ENCODE peak calls at places on chromosomes 5 and 9, in four cellular contexts. K, A, X and Q are unnamed samples.
A peak's percentile ranks its signal among the peaks of the same experiment; 100 is the strongest.

GRCh38 chr5:44387911-44388310 is 1.3 kb downstream of the FGF10 start:
- DNase-seq in K (no peak), A (no peak), X (no peak), Q (no peak)

GRCh38 chr5:36323926-36324781 is 22.5 kb upstream of the RANBP3L start:
- DNase-seq in K (no peak), A (no peak), X (peak; percentile 87), Q (no peak)

GRCh38 chr5:62579761-62580160 is 1.1 kb downstream of the LRRC70 start:
- DNase-seq in K (no peak), A (no peak), X (no peak), Q (no peak)

GRCh38 chr9:36739538-36740116 is 166.9 kb downstream of the MELK start:
- DNase-seq in K (peak; percentile 79), A (no peak), X (no peak), Q (no peak)

GRCh38 chr5:148932355-148932935 is 106.0 kb downstream of the ADRB2 start:
- DNase-seq in K (no peak), A (no peak), X (no peak), Q (no peak)

GRCh38 chr9:19946446-19947109 is 157.7 kb upstream of the SLC24A2 start:
- DNase-seq in K (no peak), A (no peak), X (no peak), Q (no peak)

GRCh38 chr9:97786341-97786740 is 66.7 kb upstream of the FOXE1 start:
- DNase-seq in K (no peak), A (no peak), X (peak; percentile 84), Q (no peak)

GRCh38 chr9:128122809-128123175 is 4.7 kb downstream of the PTGES2 start:
- DNase-seq in K (peak; percentile 74), A (no peak), X (no peak), Q (no peak)

GRCh38 chr5:168295574-168296201 is 4.2 kb downstream of the WWC1 start:
- DNase-seq in K (no peak), A (no peak), X (peak; percentile 92), Q (no peak)

GRCh38 chr9:79570449-79571308 is 1.1 kb upstream of the TLE4 start:
- DNase-seq in K (peak; percentile 89), A (peak; percentile 39), X (peak; percentile 22), Q (peak; percentile 69)

GRCh38 chr9:2621678-2622360 is at the start of gene VLDLR:
- DNase-seq in K (peak; percentile 92), A (no peak), X (peak; percentile 71), Q (no peak)

GRCh38 chr9:88741335-88741734 is 206.4 kb downstream of the NXNL2 start:
- DNase-seq in K (no peak), A (no peak), X (no peak), Q (no peak)

GRCh38 chr5:80067531-80067930 is 32.4 kb downstream of the THBS4 start:
- DNase-seq in K (no peak), A (no peak), X (no peak), Q (no peak)

GRCh38 chr9:133705576-133705975 is 32.6 kb downstream of the SARDH start:
- DNase-seq in K (no peak), A (no peak), X (no peak), Q (no peak)

GRCh38 chr5:149549461-149550266 is 1.6 kb downstream of the CSNK1A1 start:
- DNase-seq in K (no peak), A (peak; percentile 49), X (peak; percentile 28), Q (no peak)

DNA sequence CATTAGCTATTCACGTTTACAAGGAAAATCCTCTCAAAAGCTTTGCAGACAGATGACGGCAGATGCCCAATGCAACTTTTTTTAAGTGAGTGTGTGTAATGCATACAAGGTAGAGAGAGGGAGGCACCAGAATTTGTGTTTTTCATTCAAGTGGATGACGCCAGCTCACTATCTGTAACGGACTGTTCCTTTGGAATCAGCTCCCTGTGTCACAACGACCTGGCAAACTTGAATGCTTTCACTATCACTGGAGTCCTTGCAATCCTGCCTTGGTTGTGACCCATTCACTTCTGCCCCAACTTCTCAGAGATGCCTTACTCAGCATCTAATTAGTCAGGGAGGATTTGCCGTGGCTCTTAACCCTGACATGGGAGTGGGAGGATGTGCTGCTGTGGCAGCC is 148.5 kb downstream of the BNC2 start:
- DNase-seq in K (no peak), A (no peak), X (peak; percentile 79), Q (no peak)
- H3K4me3 ChIP-seq in K (no peak overlapping the region), A (no peak overlapping the region), X (no peak overlapping the region), Q (no peak overlapping the region)

GRCh38 chr5:68331202-68332108 is 115.9 kb downstream of the PIK3R1 start:
- DNase-seq in K (no peak), A (no peak), X (no peak), Q (no peak)
- H3K4me3 ChIP-seq in K (no peak overlapping the region), A (no peak overlapping the region), X (no peak overlapping the region), Q (no peak overlapping the region)

GRCh38 chr5:39058178-39058577 is 16.0 kb downstream of the RICTOR start:
- DNase-seq in K (no peak), A (no peak), X (no peak), Q (no peak)
- H3K4me3 ChIP-seq in K (no peak overlapping the region), A (no peak overlapping the region), X (no peak overlapping the region), Q (no peak overlapping the region)

GRCh38 chr5:78526049-78526525 is 122.5 kb downstream of the LHFPL2 start:
- DNase-seq in K (no peak), A (no peak), X (no peak), Q (no peak)
- H3K4me3 ChIP-seq in K (no peak overlapping the region), A (no peak overlapping the region), X (no peak overlapping the region), Q (no peak overlapping the region)

GRCh38 chr5:132099905-132100304 is 26.3 kb downstream of the CSF2 start:
- DNase-seq in K (no peak), A (no peak), X (no peak), Q (no peak)

GRCh38 chr5:132100672-132101261 is 27.2 kb downstream of the CSF2 start:
- DNase-seq in K (no peak), A (no peak), X (no peak), Q (no peak)

GRCh38 chr5:132098151-132098594 is 24.6 kb downstream of the CSF2 start:
- DNase-seq in K (no peak), A (no peak), X (no peak), Q (no peak)

GRCh38 chr5:132098621-132099020 is 25.0 kb downstream of the CSF2 start:
- DNase-seq in K (no peak), A (no peak), X (no peak), Q (no peak)

GRCh38 chr5:132099073-132099748 is 25.6 kb downstream of the CSF2 start:
- DNase-seq in K (no peak), A (no peak), X (no peak), Q (no peak)
- H3K4me3 ChIP-seq in K (no peak overlapping the region), A (no peak overlapping the region), X (no peak overlapping the region), Q (no peak overlapping the region)

GRCh38 chr5:61307611-61308010 is 24.4 kb upstream of the ZSWIM6 start:
- DNase-seq in K (no peak), A (no peak), X (no peak), Q (no peak)

GRCh38 chr5:61308699-61309098 is 23.4 kb upstream of the ZSWIM6 start:
- DNase-seq in K (no peak), A (no peak), X (no peak), Q (no peak)

GRCh38 chr5:61307196-61307590 is 24.9 kb upstream of the ZSWIM6 start:
- DNase-seq in K (no peak), A (no peak), X (no peak), Q (no peak)

GRCh38 chr5:61304611-61305369 is 27.3 kb upstream of the ZSWIM6 start:
- DNase-seq in K (peak; percentile 27), A (no peak), X (no peak), Q (no peak)

GRCh38 chr5:61306531-61307195 is 25.4 kb upstream of the ZSWIM6 start:
- DNase-seq in K (no peak), A (no peak), X (no peak), Q (no peak)
- H3K4me3 ChIP-seq in K (no peak overlapping the region), A (no peak overlapping the region), X (no peak overlapping the region), Q (no peak overlapping the region)

DNA sequence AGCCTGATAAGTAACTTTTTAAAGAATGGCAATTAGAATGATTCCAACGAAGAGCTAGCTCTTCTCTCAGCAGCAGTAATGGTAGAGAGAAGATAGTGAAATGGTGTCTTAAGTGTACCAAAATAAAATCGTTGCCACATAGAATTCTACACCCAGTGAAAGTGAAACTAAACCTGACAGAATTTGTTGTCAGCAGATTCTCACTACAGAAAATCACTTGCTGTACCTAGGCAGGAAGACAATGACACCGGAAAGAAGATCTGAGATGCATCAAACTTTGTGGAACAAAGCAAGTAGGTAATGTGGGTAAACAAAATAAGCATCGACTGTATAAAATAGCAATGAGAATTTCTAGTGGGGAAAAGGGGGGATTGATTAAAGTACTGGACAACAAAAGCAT is 20.7 kb upstream of the EBF1 start:
- DNase-seq in K (no peak), A (peak; percentile 41), X (no peak), Q (no peak)
- H3K4me3 ChIP-seq in K (no peak overlapping the region), A (peak overlapping the region; percentile 15), X (no peak overlapping the region), Q (peak overlapping the region; percentile 25)